ENCODE peak calls at places on chromosomes 3 and 15, in six cellular contexts. Z is breast epithelium, T is A549, M is endothelial cell of umbilical vein, X is right atrium auricular region, N is RWPE1. O is an unnamed sample.

GRCh38 chr3:86239956-86240355 is 751.0 kb downstream of the VGLL3 start:
- DNase-seq in M (no peak), Z (no peak), T (no peak), X (no peak), N (no peak), O (no peak)

GRCh38 chr15:40776537-40777141 is 6.9 kb downstream of the C15orf62 start:
- DNase-seq in Z (peak), N (peak), T (no peak), X (no peak), M (no peak), O (no peak)

GRCh38 chr3:52196977-52197376 is 983 bp upstream of the ALAS1 start:
- DNase-seq in Z (no peak), T (no peak), M (no peak), N (no peak), X (no peak), O (no peak)

GRCh38 chr3:149299938-149300791 is 33.3 kb downstream of the TM4SF18 start:
- DNase-seq in M (peak), N (peak), Z (no peak), T (peak), X (peak), O (no peak)

GRCh38 chr3:188918086-188918485 is 253.7 kb upstream of the TPRG1 start:
- DNase-seq in Z (no peak), T (no peak), M (no peak), X (no peak), N (no peak), O (no peak)

GRCh38 chr3:144109944-144110343 is 138.3 kb downstream of the DIPK2A start:
- DNase-seq in M (no peak), T (no peak), N (no peak), X (no peak), Z (no peak), O (no peak)

GRCh38 chr15:62141643-62142588 is 23.2 kb downstream of the C2CD4B start:
- DNase-seq in T (no peak), Z (no peak), M (no peak), N (no peak), X (no peak), O (no peak)

GRCh38 chr3:172659246-172660002 is 51.4 kb downstream of the NCEH1 start:
- DNase-seq in T (no peak), X (no peak), M (no peak), Z (no peak), N (no peak), O (no peak)

GRCh38 chr3:172653004-172653403 is 57.9 kb downstream of the NCEH1 start:
- DNase-seq in T (no peak), Z (no peak), M (no peak), X (no peak), N (no peak), O (no peak)

GRCh38 chr3:149783576-149783975 is 8.8 kb downstream of the ANKUB1 start:
- DNase-seq in M (peak), T (peak), Z (no peak), X (no peak), N (peak), O (no peak)

GRCh38 chr15:45199136-45199810 is 11.5 kb upstream of the SHF start:
- DNase-seq in T (no peak), N (no peak), X (no peak), Z (no peak), M (peak), O (no peak)

GRCh38 chr3:102297259-102297658 is 137.6 kb upstream of the ZPLD1 start:
- DNase-seq in X (no peak), T (no peak), Z (no peak), N (no peak), M (no peak), O (no peak)

GRCh38 chr3:45084820-45085816 is 59.0 kb downstream of the CLEC3B start:
- DNase-seq in X (no peak), N (no peak), T (no peak), Z (no peak), M (no peak), O (no peak)

GRCh38 chr3:184156522-184156955 is 1.4 kb downstream of the DVL3 start:
- DNase-seq in N (peak), M (peak), Z (no peak), T (no peak), X (no peak), O (peak)

GRCh38 chr3:52401551-52401950 is 43.4 kb downstream of the SEMA3G start:
- DNase-seq in M (no peak), N (no peak), X (no peak), Z (no peak), T (no peak), O (no peak)

GRCh38 chr15:25182098-25182478 is 227.3 kb downstream of the SNRPN start:
- DNase-seq in T (no peak), M (no peak), Z (peak), X (peak), N (no peak), O (no peak)

GRCh38 chr3:52446042-52446441 is 1.1 kb upstream of the SEMA3G start:
- DNase-seq in Z (no peak), X (no peak), N (no peak), M (no peak), T (no peak), O (no peak)

GRCh38 chr3:104987859-104988258 is 378.9 kb upstream of the ALCAM start:
- DNase-seq in Z (no peak), N (no peak), X (no peak), M (no peak), T (no peak), O (no peak)

GRCh38 chr15:98840010-98840409 is 167.6 kb downstream of the PGPEP1L start:
- DNase-seq in Z (no peak), N (no peak), M (no peak), X (no peak), T (no peak), O (no peak)

DNA sequence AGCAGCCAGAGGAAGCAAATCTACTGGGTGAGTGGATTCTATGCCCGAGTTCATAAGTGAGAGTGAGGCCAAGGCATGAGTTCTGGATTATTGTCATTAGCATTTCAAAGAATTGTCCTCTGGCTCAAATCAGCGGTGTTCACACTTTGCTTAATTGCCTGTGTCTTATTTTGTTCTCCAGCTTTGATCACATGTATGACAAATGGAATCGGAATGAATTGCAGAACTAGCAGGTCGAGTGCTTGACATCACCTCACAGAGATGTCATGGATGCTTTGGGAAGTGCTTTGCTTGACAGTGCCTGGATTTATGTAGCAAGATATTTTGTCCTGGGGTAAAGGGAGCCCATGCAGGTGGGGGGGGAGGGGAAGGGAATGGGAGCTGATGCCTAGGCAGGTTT is 68.0 kb downstream of the SH3GL3 start:
- DNase-seq in Z (no peak), X (no peak), T (no peak), N (peak), M (no peak), O (no peak)
- H3K27ac ChIP-seq in Z (no peak), X (no peak), T (no peak), N (no peak), M (no peak), O (no peak)

DNA sequence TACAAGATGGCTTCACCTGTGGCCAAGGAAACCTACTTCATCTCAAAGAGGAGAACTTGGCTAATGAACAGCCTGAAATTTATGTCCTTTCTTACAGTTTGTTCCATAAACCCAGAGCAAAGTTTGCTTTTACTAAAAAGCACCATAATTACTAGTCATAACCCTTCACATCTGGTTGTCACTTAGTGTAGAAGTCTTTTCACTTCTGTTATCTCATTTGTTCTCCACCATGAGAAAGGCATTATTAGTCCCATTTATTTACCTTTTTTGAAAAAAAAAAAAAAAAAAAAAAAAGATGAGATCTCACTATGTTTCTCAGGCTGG is 76.2 kb upstream of the RNU6-1 start:
- DNase-seq in N (no peak), Z (no peak), T (no peak), M (no peak), X (no peak), O (no peak)
- H3K27ac ChIP-seq in N (no peak), Z (peak), T (peak), M (no peak), X (peak), O (peak)

DNA sequence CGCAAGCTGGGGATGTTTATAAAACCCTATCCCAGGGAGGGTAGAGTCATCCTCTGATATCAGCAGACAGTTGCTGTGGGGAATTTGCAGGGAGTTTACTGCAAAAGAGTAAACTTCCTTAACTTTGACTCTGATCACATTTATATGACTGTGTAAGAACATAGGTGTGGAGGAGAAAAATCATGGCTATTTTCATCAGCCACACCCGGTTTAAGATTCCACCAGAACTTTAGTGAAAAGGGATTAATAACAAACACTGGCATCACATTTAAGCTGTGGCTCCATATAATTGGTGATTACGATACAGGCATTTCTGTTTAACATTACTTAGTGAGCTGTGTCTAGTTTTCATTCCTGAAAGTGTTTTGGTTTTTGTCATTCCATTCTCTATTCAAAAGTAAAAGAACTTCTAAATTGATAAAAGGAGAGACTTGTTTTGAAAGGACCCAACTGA is 143.0 kb downstream of the MYLK start:
- DNase-seq in M (no peak), Z (no peak), N (no peak), T (no peak), X (no peak), O (no peak)
- H3K27ac ChIP-seq in M (no peak), Z (no peak), N (peak), T (no peak), X (no peak), O (no peak)

DNA sequence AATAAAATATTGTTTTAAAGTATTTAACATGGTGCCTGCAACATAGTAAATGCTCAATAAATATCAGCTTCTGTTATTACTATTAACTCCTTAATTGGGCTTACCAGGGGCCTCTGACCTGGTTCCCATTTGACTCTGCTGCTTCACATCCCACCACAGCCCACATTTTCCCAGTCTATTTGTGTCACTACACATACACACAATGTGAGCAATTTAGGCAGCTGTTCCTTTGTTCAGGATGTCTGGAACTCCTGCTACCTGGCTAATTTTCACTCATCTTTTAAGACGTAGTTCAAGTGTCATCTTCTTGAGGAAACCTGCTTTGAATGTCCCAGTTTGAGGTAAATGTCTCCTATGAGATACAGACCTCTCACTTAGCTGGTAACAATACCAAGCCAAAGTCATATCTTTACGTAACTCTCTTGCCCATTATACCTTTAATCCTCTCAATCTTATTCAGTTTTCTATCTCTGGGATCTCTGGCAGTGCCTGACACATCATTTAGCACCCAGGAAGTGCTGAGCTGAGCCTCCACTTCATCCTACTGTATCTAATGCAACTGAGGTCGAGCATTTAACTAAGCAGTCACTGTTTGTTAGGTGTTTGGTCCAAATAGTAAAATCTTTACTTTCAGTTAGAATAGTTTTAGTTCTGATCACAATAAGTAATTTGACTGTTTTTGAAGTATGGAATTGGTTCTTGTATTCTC is 4.5 kb downstream of the TGFBR2 start:
- DNase-seq in N (no peak), T (no peak), Z (no peak), X (no peak), M (no peak), O (no peak)
- H3K27ac ChIP-seq in N (no peak), T (peak), Z (peak), X (peak), M (peak), O (no peak)

DNA sequence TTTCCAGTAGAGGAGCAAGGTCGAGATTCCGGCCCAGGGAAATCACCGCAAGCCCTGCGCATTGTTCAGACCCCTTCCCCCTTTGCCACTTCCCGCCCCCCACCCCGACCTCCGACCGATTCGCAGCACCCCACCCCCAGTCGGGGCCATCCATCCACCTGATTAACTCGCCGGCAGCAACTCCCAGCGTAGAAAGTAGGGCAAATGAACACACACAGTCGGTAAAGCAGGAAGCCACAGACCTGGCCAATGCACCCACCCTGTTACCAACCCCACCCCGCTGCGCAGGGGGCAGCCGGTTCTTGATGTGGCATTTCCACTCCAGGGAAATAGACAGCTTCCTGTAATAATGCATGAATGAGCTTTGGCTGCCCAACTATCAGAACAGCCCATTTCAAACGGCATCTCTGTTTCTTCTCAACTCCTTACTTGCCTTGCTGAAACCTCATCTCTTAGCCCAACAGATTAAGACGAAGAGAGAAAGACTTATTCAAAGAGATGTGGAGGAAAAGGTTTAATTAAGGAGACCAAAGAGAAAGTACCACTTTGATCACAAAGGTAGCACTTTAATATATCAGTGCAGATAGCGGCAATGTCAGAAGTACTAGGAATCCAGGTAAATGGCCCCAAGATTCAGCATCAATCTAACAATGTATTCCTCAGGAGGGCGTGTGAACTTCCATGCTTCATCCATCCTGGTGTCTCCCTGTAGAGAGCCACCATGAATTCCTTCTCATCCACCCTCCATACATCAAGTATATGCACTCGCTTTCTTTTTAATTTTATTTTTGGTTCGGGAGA is 1.9 kb downstream of the TNIK start:
- DNase-seq in Z (no peak), M (peak), N (no peak), T (no peak), X (no peak), O (no peak)
- H3K27ac ChIP-seq in Z (peak), M (peak), N (no peak), T (no peak), X (peak), O (peak)

GRCh38 chr15:71435552-71435951 is 320.3 kb downstream of the THSD4 start:
- DNase-seq in Z (no peak), T (no peak), N (no peak), X (no peak), M (no peak), O (no peak)
- H3K27ac ChIP-seq in Z (no peak), T (peak), N (no peak), X (no peak), M (no peak), O (no peak)

GRCh38 chr15:42456971-42457370 is 34.0 kb downstream of the ZNF106 start:
- DNase-seq in X (no peak), Z (no peak), T (no peak), N (no peak), M (no peak), O (no peak)

GRCh38 chr15:42456539-42456938 is 34.4 kb downstream of the ZNF106 start:
- DNase-seq in X (no peak), Z (no peak), M (peak), T (no peak), N (no peak), O (no peak)

GRCh38 chr15:42461261-42461660 is 29.7 kb downstream of the ZNF106 start:
- DNase-seq in T (no peak), M (no peak), N (no peak), Z (no peak), X (no peak), O (no peak)

GRCh38 chr15:42453826-42454225 is 37.1 kb downstream of the ZNF106 start:
- DNase-seq in T (no peak), X (no peak), N (no peak), M (no peak), Z (no peak), O (no peak)

GRCh38 chr15:42457445-42458442 is 33.2 kb downstream of the ZNF106 start:
- DNase-seq in Z (no peak), X (peak), M (peak), N (no peak), T (no peak), O (peak)
- H3K27ac ChIP-seq in Z (peak), X (peak), M (peak), N (no peak), T (no peak), O (peak)

DNA sequence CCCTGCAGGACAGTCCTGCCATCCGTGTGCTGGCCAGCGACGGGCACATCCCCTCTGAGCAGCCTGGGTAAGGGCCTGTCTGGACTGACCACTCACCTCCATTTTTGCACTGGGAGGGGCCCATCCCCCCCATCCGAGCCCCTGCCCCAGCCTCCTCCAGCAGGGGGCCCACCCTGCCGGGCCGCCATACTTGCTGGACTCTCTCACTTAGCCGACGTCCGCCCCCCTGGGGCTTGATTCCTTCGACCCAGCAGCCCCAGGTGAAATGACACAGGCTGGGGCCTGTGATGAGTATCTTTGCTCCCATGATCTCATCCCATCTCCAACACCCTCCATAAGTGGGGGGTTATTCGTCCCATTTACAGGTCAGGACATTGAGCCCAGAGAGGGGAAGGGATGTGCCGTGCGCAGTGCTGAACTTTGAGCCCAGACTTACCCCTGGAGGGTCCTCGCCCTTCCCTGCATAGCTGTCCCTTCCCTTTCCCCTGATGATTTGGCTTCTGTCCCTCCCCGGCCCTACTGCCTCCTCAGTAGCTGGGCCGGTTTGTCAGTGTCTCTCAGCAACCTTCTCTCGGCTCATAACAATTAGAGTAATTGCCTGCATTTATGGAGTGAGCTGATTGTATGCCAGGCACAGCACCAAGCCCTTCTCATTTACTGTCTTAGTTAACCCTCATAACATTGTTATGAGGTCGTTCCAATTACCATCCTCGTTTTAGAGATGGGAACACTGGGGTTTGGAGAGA is 4.2 kb downstream of the LMAN1L start:
- DNase-seq in X (no peak), M (no peak), T (no peak), Z (no peak), N (no peak), O (no peak)
- H3K27ac ChIP-seq in X (peak), M (no peak), T (no peak), Z (peak), N (peak), O (no peak)

DNA sequence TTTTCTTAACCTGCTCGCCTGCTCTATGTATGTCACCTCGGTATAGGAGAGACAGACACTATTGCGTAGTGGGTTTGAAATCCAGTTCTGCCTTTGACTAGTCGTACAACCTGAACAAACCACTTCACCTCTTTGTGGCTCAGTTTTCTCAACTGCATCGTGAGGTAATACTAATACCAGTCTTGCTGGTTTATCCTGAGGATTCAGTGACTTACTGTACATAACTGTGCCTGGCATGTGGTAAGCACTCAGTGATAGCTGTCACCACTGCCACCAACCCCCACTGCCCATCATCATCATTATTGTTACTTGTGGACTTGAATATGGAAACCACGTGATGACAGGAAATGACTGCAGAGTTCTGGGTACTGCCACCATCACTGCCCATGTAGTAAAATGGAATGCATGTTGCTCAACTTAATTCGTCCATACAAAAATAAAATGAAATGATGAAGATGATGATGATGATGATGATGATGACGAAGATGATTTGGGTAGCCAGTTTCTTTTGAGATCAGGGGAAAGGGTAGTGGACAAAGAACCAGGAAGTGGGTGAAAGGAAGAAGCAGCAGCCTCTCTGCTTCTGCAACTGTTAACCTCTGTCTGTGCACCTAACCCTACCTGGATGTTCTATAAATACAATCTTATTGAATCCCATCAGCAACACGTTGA is 228.1 kb downstream of the FEZF2 start:
- DNase-seq in T (no peak), M (no peak), N (no peak), X (no peak), Z (no peak), O (no peak)
- H3K27ac ChIP-seq in T (no peak), M (peak), N (no peak), X (no peak), Z (no peak), O (no peak)